ENCODE peak calls at places on chromosome 14, in ten cellular contexts. S is activated CD8-positive, alpha-beta memory T cell treated with anti-CD3 and anti-CD28 coated beads, Interleukin-2, amount 50 U/mL, for 48 hours; D is Caki2; U is adrenal gland; P is amniotic stem cell; Z is CD8-positive, alpha-beta memory T cell; L is mesenchymal stem cell; I is tibial nerve; R is NCI-H1092 treated with DMSO at 0.1 percent for 48 hours; E is naive thymus-derived CD4-positive, alpha-beta T cell. G is an unnamed sample.

GRCh38 chr14:105495101-105495989 is 4.3 kb downstream of the TEDC1 start:
- DNase-seq in R (no peak), P (no peak), E (no peak), S (no peak), U (no peak), L (no peak), I (peak; percentile 11), D (no peak), Z (no peak), G (no peak)

GRCh38 chr14:74908861-74909341 is 14.2 kb downstream of the RPS6KL1 start:
- DNase-seq in U (no peak), P (no peak), Z (no peak), S (no peak), L (no peak), I (no peak), R (no peak), D (no peak), E (no peak), G (no peak)

GRCh38 chr14:55689971-55690871 is 110.2 kb downstream of the KTN1 start:
- DNase-seq in U (no peak), S (no peak), L (no peak), R (no peak), D (no peak), Z (no peak), P (no peak), E (no peak), I (no peak), G (no peak)

GRCh38 chr14:73295198-73295796 is 58.0 kb downstream of the PAPLN start:
- DNase-seq in L (peak; percentile 61), D (peak; percentile 55), E (no peak), R (peak; percentile 36), U (no peak), I (no peak), P (no peak), S (no peak), Z (no peak), G (peak; percentile 58)

GRCh38 chr14:65072256-65072655 is 30.1 kb downstream of the MAX start:
- DNase-seq in Z (no peak), R (no peak), I (no peak), P (no peak), E (no peak), L (no peak), S (no peak), U (no peak), D (no peak), G (no peak)

GRCh38 chr14:91058017-91058675 is 2.3 kb downstream of the RPS6KA5 start:
- DNase-seq in R (no peak), E (no peak), L (peak; percentile 46), S (no peak), D (peak; percentile 87), P (no peak), Z (no peak), I (no peak), U (no peak), G (no peak)

GRCh38 chr14:75234173-75234855 is 44.3 kb upstream of the FOS start:
- DNase-seq in R (no peak), I (no peak), Z (no peak), L (peak; percentile 92), U (peak; percentile 55), P (no peak), E (no peak), S (no peak), D (no peak), G (no peak)

GRCh38 chr14:104642540-104642868 is 37.9 kb upstream of the TMEM179 start:
- DNase-seq in S (no peak), R (no peak), U (no peak), E (no peak), I (no peak), P (no peak), D (no peak), Z (no peak), L (no peak), G (peak; percentile 25)

GRCh38 chr14:105733081-105734065 is 207.0 kb downstream of the TMEM121 start:
- DNase-seq in E (no peak), R (no peak), U (no peak), L (no peak), D (no peak), Z (no peak), I (no peak), P (no peak), S (no peak), G (peak; percentile 11)

GRCh38 chr14:91253795-91254323 is 9.4 kb upstream of the GPR68 start:
- DNase-seq in S (no peak), U (no peak), E (no peak), P (no peak), L (no peak), R (peak; percentile 22), I (no peak), Z (no peak), D (no peak), G (no peak)

GRCh38 chr14:104868811-104869572 is 3.9 kb downstream of the CEP170B start:
- DNase-seq in S (no peak), E (no peak), R (no peak), L (no peak), P (no peak), U (no peak), I (no peak), Z (no peak), D (no peak), G (no peak)

GRCh38 chr14:105937253-105938054 is 411.1 kb downstream of the TMEM121 start:
- DNase-seq in L (no peak), S (peak; percentile 39), P (no peak), Z (no peak), D (no peak), R (peak; percentile 0), I (no peak), U (no peak), E (no peak), G (no peak)

GRCh38 chr14:67510836-67511235 is 22.3 kb upstream of the PLEKHH1 start:
- DNase-seq in R (no peak), L (no peak), Z (no peak), S (no peak), P (no peak), U (peak; percentile 77), I (no peak), E (no peak), D (no peak), G (no peak)

GRCh38 chr14:90815817-90816662 is at the start of gene TTC7B:
- DNase-seq in U (peak; percentile 35), S (peak; percentile 63), E (no peak), L (peak; percentile 32), P (no peak), Z (no peak), I (no peak), D (no peak), R (peak; percentile 30), G (peak; percentile 99)

GRCh38 chr14:72513994-72514659 is 379.8 kb downstream of the DPF3 start:
- DNase-seq in D (peak; percentile 31), I (no peak), E (no peak), L (peak; percentile 65), S (no peak), U (no peak), R (no peak), P (peak; percentile 21), Z (no peak), G (peak; percentile 50)

GRCh38 chr14:65555358-65555757 is 142.8 kb downstream of the FUT8 start:
- DNase-seq in P (no peak), D (no peak), Z (no peak), S (no peak), R (no peak), I (no peak), U (no peak), E (no peak), L (no peak), G (no peak)

GRCh38 chr14:58765843-58766242 is 128.1 kb downstream of the DACT1 start:
- DNase-seq in Z (no peak), D (no peak), U (no peak), R (no peak), S (no peak), P (no peak), E (no peak), I (no peak), L (no peak), G (no peak)

GRCh38 chr14:63388766-63389431 is 70.2 kb upstream of the GPHB5 start:
- DNase-seq in R (peak; percentile 19), Z (peak; percentile 16), S (peak; percentile 68), E (no peak), I (peak; percentile 28), P (no peak), L (peak; percentile 63), U (peak; percentile 62), D (peak; percentile 18), G (peak; percentile 64)

GRCh38 chr14:43640718-43641267 is 866.3 kb downstream of the FSCB start:
- DNase-seq in S (no peak), L (no peak), I (no peak), U (no peak), R (no peak), P (no peak), Z (no peak), E (no peak), D (no peak), G (no peak)

GRCh38 chr14:52902971-52903385 is 47.9 kb downstream of the FERMT2 start:
- DNase-seq in Z (no peak), L (peak; percentile 69), R (no peak), I (no peak), E (no peak), S (no peak), U (peak; percentile 23), D (no peak), P (no peak), G (no peak)

GRCh38 chr14:89165189-89165809 is 251.7 kb downstream of the FOXN3 start:
- DNase-seq in D (no peak), R (no peak), Z (no peak), S (no peak), P (no peak), E (no peak), U (no peak), I (no peak), L (no peak), G (no peak)

GRCh38 chr14:32724864-32725550 is 213.7 kb upstream of the NPAS3 start:
- DNase-seq in P (peak; percentile 18), S (no peak), D (peak; percentile 12), L (peak; percentile 46), Z (no peak), I (no peak), E (no peak), U (no peak), R (no peak), G (no peak)

GRCh38 chr14:52891800-52892199 is 59.0 kb downstream of the FERMT2 start:
- DNase-seq in P (no peak), Z (no peak), R (no peak), E (no peak), S (no peak), D (peak; percentile 22), L (no peak), I (no peak), U (no peak), G (no peak)

GRCh38 chr14:91417983-91418386 is 365 bp upstream of the CCDC88C start:
- DNase-seq in U (peak; percentile 23), E (peak; percentile 67), S (peak; percentile 84), R (peak; percentile 40), D (no peak), P (no peak), Z (peak; percentile 64), L (no peak), I (no peak), G (peak; percentile 86)

GRCh38 chr14:29175706-29176105 is 409.1 kb downstream of the FOXG1 start:
- DNase-seq in D (no peak), R (no peak), E (no peak), I (no peak), S (no peak), P (no peak), Z (no peak), L (no peak), U (no peak), G (no peak)

GRCh38 chr14:51410846-51411245 is 170.8 kb downstream of the TMX1 start:
- DNase-seq in Z (no peak), R (no peak), S (no peak), P (no peak), I (no peak), D (no peak), E (no peak), U (no peak), L (peak; percentile 16), G (no peak)

GRCh38 chr14:92539419-92539818 is 25.8 kb downstream of the RIN3 start:
- DNase-seq in L (no peak), D (no peak), I (no peak), S (no peak), Z (no peak), U (no peak), E (no peak), R (no peak), P (no peak), G (no peak)

GRCh38 chr14:94144765-94145164 is 15.4 kb upstream of the IFI27L2 start:
- DNase-seq in U (no peak), E (no peak), P (no peak), L (no peak), D (no peak), Z (no peak), I (no peak), S (no peak), R (no peak), G (no peak)

G was measured in SK-N-SH.